ENCODE peak calls at places on chromosomes 16 and 17, in five cellular contexts. M is stomach; A is CD4-positive, alpha-beta memory T cell; T is activated CD4-positive, alpha-beta T cell treated with anti-CD3 and anti-CD28 coated beads for 48 hours; Z is iPS-NIHi11. B is an unnamed sample.
A peak's percentile ranks its signal among the peaks of the same experiment; 100 is the strongest.

GRCh38 chr16:89737341-89738071 is 16.2 kb downstream of the ZNF276 start:
- DNase-seq in Z (no peak), T (peak; percentile 59), A (peak; percentile 79), M (no peak), B (no peak)

GRCh38 chr16:51636913-51637743 is 486.1 kb upstream of the SALL1 start:
- DNase-seq in Z (peak; percentile 82), T (no peak), M (no peak), A (no peak), B (no peak)

GRCh38 chr16:67190448-67191399 is 788 bp upstream of the EXOC3L1 start:
- DNase-seq in A (no peak), T (no peak), Z (no peak), M (no peak), B (no peak)

GRCh38 chr17:82236142-82236971 is 7.5 kb downstream of the SLC16A3 start:
- DNase-seq in Z (peak; percentile 87), M (peak; percentile 75), T (peak; percentile 82), A (peak; percentile 69), B (no peak)

GRCh38 chr16:2815299-2815771 is 1.7 kb upstream of the PRSS21 start:
- DNase-seq in A (no peak), T (no peak), Z (no peak), M (no peak), B (no peak)

GRCh38 chr17:61475726-61476125 is 23.5 kb downstream of the TBX4 start:
- DNase-seq in A (no peak), T (no peak), Z (no peak), M (no peak), B (no peak)

GRCh38 chr16:52603015-52603414 is 56.1 kb upstream of the TOX3 start:
- DNase-seq in M (no peak), A (no peak), Z (no peak), T (no peak), B (no peak)

GRCh38 chr16:89371386-89371785 is 119.0 kb downstream of the ANKRD11 start:
- DNase-seq in M (no peak), Z (no peak), A (no peak), T (no peak), B (no peak)

GRCh38 chr17:73720187-73720834 is 76.1 kb upstream of the SDK2 start:
- DNase-seq in Z (no peak), M (no peak), A (peak; percentile 60), T (no peak), B (no peak)

GRCh38 chr17:42422412-42422957 is 571 bp downstream of the CAVIN1 start:
- DNase-seq in M (peak; percentile 27), A (no peak), T (peak; percentile 67), Z (peak; percentile 44), B (no peak)

GRCh38 chr17:11384131-11384530 is 143.1 kb downstream of the SHISA6 start:
- DNase-seq in M (no peak), Z (no peak), A (no peak), T (no peak), B (no peak)

GRCh38 chr17:36002631-36003030 is 1.3 kb upstream of the CCL15 start:
- DNase-seq in M (no peak), A (no peak), T (no peak), Z (no peak), B (no peak)

GRCh38 chr17:76735006-76735405 is 2.1 kb downstream of the SRSF2 start:
- DNase-seq in M (no peak), A (no peak), Z (no peak), T (no peak), B (no peak)

GRCh38 chr16:3807425-3808123 is 72.9 kb downstream of the CREBBP start:
- DNase-seq in Z (no peak), A (no peak), M (no peak), T (no peak), B (no peak)

GRCh38 chr16:85126731-85127662 is 14.7 kb upstream of the CIBAR2 start:
- DNase-seq in Z (peak; percentile 86), T (peak; percentile 43), M (no peak), A (no peak), B (no peak)

GRCh38 chr16:12362482-12363458 is 386.2 kb downstream of the SNX29 start:
- DNase-seq in M (no peak), Z (no peak), T (no peak), A (no peak), B (no peak)

GRCh38 chr17:74449306-74449705 is 17.1 kb upstream of the CD300A start:
- DNase-seq in M (no peak), T (no peak), A (no peak), Z (no peak), B (no peak)

GRCh38 chr16:86910821-86911220 is 332.5 kb downstream of the FOXL1 start:
- DNase-seq in Z (no peak), T (no peak), A (no peak), M (no peak), B (no peak)

GRCh38 chr16:77450790-77451487 is 16.1 kb upstream of the ADAMTS18 start:
- DNase-seq in Z (no peak), A (no peak), M (no peak), T (no peak), B (no peak)

GRCh38 chr16:72530434-72530833 is 358.5 kb upstream of the PMFBP1 start:
- DNase-seq in Z (no peak), M (no peak), A (no peak), T (no peak), B (peak; percentile 86)

GRCh38 chr17:34306466-34306865 is 12.8 kb upstream of the CCL8 start:
- DNase-seq in A (no peak), Z (peak; percentile 51), T (no peak), M (no peak), B (no peak)

GRCh38 chr17:30002088-30002487 is 60.7 kb downstream of the EFCAB5 start:
- DNase-seq in M (no peak), A (no peak), Z (no peak), T (no peak), B (no peak)

GRCh38 chr17:59762022-59762825 is 54.8 kb downstream of the VMP1 start:
- DNase-seq in T (no peak), Z (no peak), M (no peak), A (no peak), B (no peak)

GRCh38 chr16:35173295-35173694 is 1713.9 kb downstream of the TP53TG3F start:
- DNase-seq in Z (no peak), A (no peak), T (no peak), M (no peak), B (no peak)

GRCh38 chr16:4966736-4967453 is 8.8 kb downstream of the SEC14L5 start:
- DNase-seq in Z (no peak), A (no peak), M (no peak), T (no peak), B (no peak)

GRCh38 chr17:66509913-66510312 is 207.5 kb downstream of the PRKCA start:
- DNase-seq in T (no peak), Z (no peak), A (no peak), M (no peak), B (no peak)

GRCh38 chr16:57127037-57127763 is 34.8 kb downstream of the CPNE2 start:
- DNase-seq in M (no peak), Z (no peak), T (no peak), A (no peak), B (no peak)

GRCh38 chr17:74196541-74197310 is 6.8 kb upstream of the RPL38 start:
- DNase-seq in Z (no peak), T (no peak), A (no peak), M (no peak), B (no peak)

GRCh38 chr16:85641776-85642176 is 28.7 kb downstream of the GSE1 start:
- DNase-seq in Z (no peak), A (no peak), T (no peak), M (peak; percentile 81), B (no peak)

GRCh38 chr17:14331982-14332298 is 31.1 kb downstream of the HS3ST3B1 start:
- DNase-seq in A (no peak), T (no peak), M (no peak), Z (no peak), B (no peak)

GRCh38 chr17:57257213-57257873 is 1.0 kb downstream of the MSI2 start:
- DNase-seq in Z (no peak), A (peak; percentile 61), M (no peak), T (peak; percentile 39), B (no peak)

GRCh38 chr16:85195884-85196816 is 83.9 kb upstream of the CIBAR2 start:
- DNase-seq in M (no peak), A (no peak), T (no peak), Z (no peak), B (no peak)

GRCh38 chr16:73186752-73187151 is 138.8 kb upstream of the ZFHX3 start:
- DNase-seq in A (no peak), M (no peak), Z (no peak), T (no peak), B (no peak)

GRCh38 chr16:85901760-85902365 is 2.9 kb downstream of the IRF8 start:
- DNase-seq in Z (no peak), A (no peak), T (no peak), M (no peak), B (no peak)

GRCh38 chr17:16374539-16374938 is 6.4 kb upstream of the UBB start:
- DNase-seq in Z (no peak), M (no peak), A (no peak), T (no peak), B (no peak)

GRCh38 chr16:49918257-49918656 is 62.3 kb upstream of the ZNF423 start:
- DNase-seq in A (no peak), M (no peak), Z (peak; percentile 62), T (peak; percentile 6), B (no peak)

GRCh38 chr17:17840751-17841591 is 4.2 kb upstream of the SREBF1 start:
- DNase-seq in T (no peak), Z (no peak), A (peak; percentile 39), M (no peak), B (no peak)

B was measured in glomerular endothelial cell.